ENCODE peak calls at places on chromosomes 11 and 22, in eight cellular contexts. J, C, T, K, U, Z, Q and G are unnamed samples.

GRCh38 chr11:75492181-75492820 is 33.4 kb downstream of the GDPD5 start:
- DNase-seq in J (peak), C (no peak), T (peak), K (no peak), U (no peak), Z (no peak), Q (peak), G (no peak)

GRCh38 chr11:2525941-2526807 is 81.4 kb downstream of the KCNQ1 start:
- DNase-seq in J (peak), C (peak), T (peak), K (peak), U (no peak), Z (no peak), Q (no peak), G (peak)

GRCh38 chr11:65308281-65308891 is 6.3 kb upstream of the CDC42EP2 start:
- DNase-seq in J (peak), C (no peak), T (peak), K (no peak), U (no peak), Z (no peak), Q (no peak), G (peak)

GRCh38 chr11:122910775-122911174 is 28.2 kb downstream of the JHY start:
- DNase-seq in J (no peak), C (no peak), T (no peak), K (no peak), U (no peak), Z (peak), Q (peak), G (no peak)

GRCh38 chr22:50289942-50290630 is 17.4 kb downstream of the PLXNB2 start:
- DNase-seq in J (no peak), C (no peak), T (no peak), K (no peak), U (no peak), Z (no peak), Q (no peak), G (no peak)

GRCh38 chr22:37079668-37080171 is 28.2 kb downstream of the KCTD17 start:
- DNase-seq in J (peak), C (no peak), T (peak), K (no peak), U (no peak), Z (no peak), Q (peak), G (no peak)

GRCh38 chr11:32379714-32380113 is 55.6 kb downstream of the WT1 start:
- DNase-seq in J (no peak), C (no peak), T (no peak), K (no peak), U (no peak), Z (no peak), Q (peak), G (no peak)

GRCh38 chr22:33076368-33076767 is 18.2 kb upstream of the SYN3 start:
- DNase-seq in J (no peak), C (no peak), T (no peak), K (no peak), U (no peak), Z (no peak), Q (no peak), G (no peak)

GRCh38 chr22:45844949-45845613 is 131.9 kb downstream of the WNT7B start:
- DNase-seq in J (no peak), C (no peak), T (no peak), K (no peak), U (no peak), Z (no peak), Q (no peak), G (no peak)
- TF ChIP-seq EP300 in J (no peak), C (no peak), T (no peak), K (no peak), U (no peak), Z (no peak), Q (no peak), G (no peak)

DNA sequence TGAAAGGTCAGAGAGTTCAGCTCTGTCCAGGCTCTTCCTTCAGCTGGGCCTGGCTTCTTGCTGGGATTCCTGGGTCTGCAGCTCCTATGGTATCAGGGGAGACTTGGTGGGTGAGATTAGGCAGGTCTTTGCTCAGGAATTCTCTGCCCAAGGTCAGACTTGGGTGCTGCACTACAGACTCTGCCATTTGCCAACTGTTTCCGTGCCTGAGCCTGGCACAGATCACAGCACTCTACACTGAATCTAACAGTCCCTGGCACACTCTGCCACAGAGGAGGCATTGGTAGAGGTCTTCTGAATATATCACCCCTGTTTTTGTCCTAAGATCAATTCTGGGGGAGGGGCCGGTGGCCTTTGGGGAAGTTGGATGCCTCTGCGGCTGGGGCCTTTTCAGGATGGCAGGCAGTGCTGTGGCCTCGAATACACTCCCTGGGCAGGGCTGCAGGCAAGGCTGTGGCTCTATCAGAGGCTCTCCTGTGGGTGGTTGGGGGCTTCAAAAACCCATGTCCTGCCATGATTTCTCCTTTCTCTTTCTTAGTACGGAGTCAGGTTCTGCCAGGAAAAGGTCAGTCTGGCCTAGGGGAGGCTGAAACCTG is 115.0 kb upstream of the NARS2 start:
- DNase-seq in J (no peak), C (peak), T (no peak), K (no peak), U (no peak), Z (no peak), Q (no peak), G (no peak)
- TF ChIP-seq CTCF in J (no peak), C (no peak), T (no peak), K (no peak), U (no peak), Z (no peak), Q (no peak), G (no peak)

GRCh38 chr11:3854977-3855807 is at the start of gene STIM1:
- DNase-seq in J (peak), C (peak), T (peak), K (peak), U (peak), Z (peak), Q (peak), G (peak)

GRCh38 chr11:3854660-3854976 is 846 bp upstream of the STIM1 start:
- DNase-seq in J (no peak), C (no peak), T (no peak), K (no peak), U (no peak), Z (no peak), Q (no peak), G (no peak)

GRCh38 chr11:3853545-3853842 is 2.0 kb upstream of the STIM1 start:
- DNase-seq in J (no peak), C (no peak), T (no peak), K (no peak), U (no peak), Z (no peak), Q (peak), G (no peak)

GRCh38 chr11:3855808-3856491 is 486 bp downstream of the STIM1 start:
- DNase-seq in J (peak), C (peak), T (peak), K (peak), U (no peak), Z (no peak), Q (peak), G (no peak)

GRCh38 chr11:3853935-3854659 is 1.4 kb upstream of the STIM1 start:
- DNase-seq in J (peak), C (peak), T (peak), K (peak), U (no peak), Z (no peak), Q (peak), G (no peak)
- TF ChIP-seq POLR2AphosphoS5 in J (no peak), C (no peak), T (no peak), K (no peak), U (no peak), Z (no peak), Q (no peak), G (peak)

GRCh38 chr22:44580756-44581435 is 82.9 kb upstream of the RTL6 start:
- DNase-seq in J (no peak), C (peak), T (no peak), K (peak), U (no peak), Z (no peak), Q (no peak), G (peak)
- TF ChIP-seq EP300 in J (no peak), C (no peak), T (no peak), K (no peak), U (no peak), Z (no peak), Q (no peak), G (no peak)

GRCh38 chr11:78416285-78417174 is 1.1 kb downstream of the GAB2 start:
- DNase-seq in J (peak), C (peak), T (peak), K (peak), U (peak), Z (peak), Q (peak), G (peak)

GRCh38 chr11:78418584-78419211 is 1.1 kb upstream of the GAB2 start:
- DNase-seq in J (no peak), C (no peak), T (no peak), K (no peak), U (no peak), Z (no peak), Q (no peak), G (no peak)

GRCh38 chr11:78419327-78419726 is 1.7 kb upstream of the GAB2 start:
- DNase-seq in J (peak), C (peak), T (peak), K (no peak), U (no peak), Z (no peak), Q (no peak), G (no peak)

GRCh38 chr11:78417175-78417887 is at the start of gene GAB2:
- DNase-seq in J (peak), C (no peak), T (peak), K (no peak), U (no peak), Z (no peak), Q (no peak), G (peak)

GRCh38 chr11:78417888-78418583 is 416 bp upstream of the GAB2 start:
- DNase-seq in J (peak), C (peak), T (peak), K (peak), U (no peak), Z (peak), Q (peak), G (peak)
- TF ChIP-seq CTCF in J (no peak), C (no peak), T (peak), K (no peak), U (no peak), Z (no peak), Q (peak), G (peak)